ENCODE peak calls at places on chromosomes 11 and 22, in six cellular contexts. S, B, I, Z, R and V are unnamed samples.

GRCh38 chr11:109972181-109972715 is 120.9 kb upstream of the ZC3H12C start:
- DNase-seq in S (no peak), B (no peak), I (no peak), Z (no peak), R (no peak), V (no peak)

GRCh38 chr11:114896594-114896993 is 218.3 kb downstream of the NXPE2 start:
- DNase-seq in S (no peak), B (no peak), I (no peak), Z (no peak), R (no peak), V (no peak)

GRCh38 chr11:63489879-63490278 is 1.1 kb downstream of the PLAAT5 start:
- DNase-seq in S (no peak), B (no peak), I (no peak), Z (peak), R (no peak), V (no peak)

GRCh38 chr22:17369553-17370035 is 334 bp downstream of the CECR2 start:
- DNase-seq in S (peak), B (no peak), I (peak), Z (peak), R (peak), V (peak)

GRCh38 chr11:29458252-29458651 is 558.6 kb downstream of the KCNA4 start:
- DNase-seq in S (no peak), B (no peak), I (no peak), Z (no peak), R (no peak), V (no peak)

GRCh38 chr11:78166832-78167469 is 21.5 kb downstream of the KCTD21 start:
- DNase-seq in S (no peak), B (no peak), I (no peak), Z (no peak), R (no peak), V (no peak)

GRCh38 chr11:66467034-66467659 is 442 bp downstream of the PELI3 start:
- DNase-seq in S (peak), B (no peak), I (no peak), Z (peak), R (peak), V (peak)

GRCh38 chr11:47348859-47349258 is 3.6 kb downstream of the MYBPC3 start:
- DNase-seq in S (no peak), B (peak), I (peak), Z (no peak), R (no peak), V (peak)

GRCh38 chr11:121236115-121237001 is 56.2 kb upstream of the SC5D start:
- DNase-seq in S (no peak), B (no peak), I (no peak), Z (no peak), R (no peak), V (no peak)

GRCh38 chr11:66081505-66081904 is 11.4 kb downstream of the PACS1 start:
- DNase-seq in S (no peak), B (peak), I (no peak), Z (peak), R (no peak), V (peak)

GRCh38 chr11:14386081-14386480 is 27.1 kb upstream of the RRAS2 start:
- DNase-seq in S (no peak), B (no peak), I (no peak), Z (no peak), R (no peak), V (no peak)

GRCh38 chr11:46686886-46687810 is 13.3 kb downstream of the ARHGAP1 start:
- DNase-seq in S (peak), B (no peak), I (no peak), Z (no peak), R (no peak), V (no peak)

GRCh38 chr11:121557348-121557747 is 104.6 kb upstream of the SORL1-AS1 start:
- DNase-seq in S (no peak), B (peak), I (no peak), Z (no peak), R (no peak), V (peak)

GRCh38 chr11:93700830-93701229 is 39.3 kb downstream of the CEP295 start:
- DNase-seq in S (no peak), B (no peak), I (no peak), Z (no peak), R (no peak), V (no peak)

GRCh38 chr11:46065681-46066080 is 55.6 kb downstream of the PHF21A start:
- DNase-seq in S (no peak), B (no peak), I (no peak), Z (no peak), R (no peak), V (no peak)

GRCh38 chr11:3046190-3046589 is 11.0 kb downstream of the CARS1 start:
- DNase-seq in S (peak), B (no peak), I (no peak), Z (no peak), R (peak), V (no peak)

GRCh38 chr11:9019861-9020260 is 16.1 kb upstream of the NRIP3 start:
- DNase-seq in S (no peak), B (no peak), I (no peak), Z (no peak), R (no peak), V (no peak)

GRCh38 chr11:42407379-42407778 is 904.4 kb upstream of the API5 start:
- DNase-seq in S (no peak), B (peak), I (peak), Z (peak), R (no peak), V (no peak)

GRCh38 chr11:18987454-18988231 is 48.4 kb upstream of the MRGPRX1 start:
- DNase-seq in S (no peak), B (no peak), I (no peak), Z (no peak), R (no peak), V (no peak)

GRCh38 chr11:113023228-113023627 is 62.0 kb downstream of the NCAM1 start:
- DNase-seq in S (no peak), B (no peak), I (no peak), Z (no peak), R (no peak), V (no peak)

GRCh38 chr22:25334091-25334490 is 114.7 kb downstream of the CRYBB2 start:
- DNase-seq in S (no peak), B (peak), I (peak), Z (peak), R (peak), V (peak)

GRCh38 chr11:61102667-61103491 is 590 bp downstream of the CD5 start:
- DNase-seq in S (no peak), B (peak), I (no peak), Z (no peak), R (no peak), V (peak)

GRCh38 chr11:8777907-8778767 is 95.5 kb downstream of the RPL27A start:
- DNase-seq in S (no peak), B (no peak), I (no peak), Z (peak), R (peak), V (no peak)

GRCh38 chr11:44711113-44711512 is 15.6 kb upstream of the TSPAN18 start:
- DNase-seq in S (peak), B (no peak), I (peak), Z (no peak), R (no peak), V (no peak)

GRCh38 chr11:21944577-21944976 is 248.3 kb upstream of the ANO5 start:
- DNase-seq in S (no peak), B (no peak), I (no peak), Z (no peak), R (no peak), V (no peak)

GRCh38 chr22:45882881-45883810 is 93.8 kb downstream of the WNT7B start:
- DNase-seq in S (peak), B (no peak), I (no peak), Z (peak), R (no peak), V (no peak)
- TF ChIP-seq CTCF in S (no peak), B (no peak), I (no peak), Z (no peak), R (no peak), V (no peak)

GRCh38 chr11:125498521-125498920 is 2.5 kb upstream of the FEZ1 start:
- DNase-seq in S (no peak), B (no peak), I (no peak), Z (no peak), R (no peak), V (no peak)

GRCh38 chr11:125504580-125504979 is 8.5 kb upstream of the FEZ1 start:
- DNase-seq in S (no peak), B (no peak), I (no peak), Z (no peak), R (no peak), V (no peak)

GRCh38 chr11:125505518-125505917 is 9.5 kb upstream of the FEZ1 start:
- DNase-seq in S (no peak), B (no peak), I (no peak), Z (no peak), R (no peak), V (no peak)

GRCh38 chr11:125499563-125499962 is 3.5 kb upstream of the FEZ1 start:
- DNase-seq in S (no peak), B (no peak), I (no peak), Z (no peak), R (no peak), V (no peak)

GRCh38 chr11:125502198-125502597 is 6.1 kb upstream of the FEZ1 start:
- DNase-seq in S (no peak), B (no peak), I (no peak), Z (no peak), R (no peak), V (no peak)
- TF ChIP-seq CTCF in S (no peak), B (no peak), I (no peak), Z (no peak), R (no peak), V (no peak)

GRCh38 chr11:57700425-57700824 is 11.6 kb downstream of the MED19 start:
- DNase-seq in S (no peak), B (no peak), I (no peak), Z (no peak), R (no peak), V (no peak)
- TF ChIP-seq CTCF in S (no peak), B (no peak), I (no peak), Z (no peak), R (no peak), V (no peak)

DNA sequence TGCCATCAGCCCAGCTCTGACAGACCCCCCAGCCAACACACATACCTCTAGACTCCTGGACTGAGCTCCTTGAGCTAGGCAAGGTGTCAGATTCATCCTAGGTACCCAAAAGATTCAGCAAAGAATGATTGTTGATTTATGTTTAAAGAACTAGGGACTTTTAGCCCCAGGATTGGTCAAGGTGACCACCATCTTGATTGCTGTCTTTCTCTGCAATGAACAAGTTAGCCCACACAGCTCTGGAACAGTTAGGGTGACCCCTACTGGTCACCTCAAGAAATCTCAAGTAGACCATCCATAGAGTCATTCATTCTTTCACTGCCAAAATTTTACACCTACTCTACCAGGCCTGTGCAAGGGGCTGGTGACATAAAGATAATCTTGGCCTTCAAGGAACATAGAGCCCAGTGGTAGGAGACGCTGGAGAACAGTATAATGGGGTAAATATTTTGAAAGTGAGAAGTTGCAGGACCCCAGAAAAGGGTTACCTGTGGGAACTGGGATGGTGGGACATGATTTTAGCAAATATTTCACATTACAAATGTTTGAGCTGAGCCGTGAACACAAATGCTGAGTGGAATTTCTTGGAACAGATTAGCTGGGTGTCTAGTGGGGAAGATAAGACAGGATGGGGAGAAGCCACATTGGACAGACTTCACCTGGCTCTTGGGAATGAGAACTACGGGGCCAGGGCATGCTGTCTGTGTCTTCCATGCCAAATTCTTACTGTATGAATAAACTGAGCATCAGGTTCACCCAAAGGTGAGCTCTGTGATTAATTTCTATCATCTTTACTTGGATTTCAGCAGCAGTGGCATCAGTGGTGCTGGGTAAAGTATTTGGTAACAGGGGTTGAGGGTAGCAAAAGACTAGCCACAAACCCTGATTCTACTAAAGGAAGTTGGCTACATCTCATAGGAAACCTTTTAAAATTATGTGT is 39.1 kb downstream of the IRAG1 start:
- DNase-seq in S (no peak), B (peak), I (no peak), Z (peak), R (no peak), V (peak)
- TF ChIP-seq CTCF in S (peak), B (peak), I (peak), Z (peak), R (peak), V (peak)

GRCh38 chr11:123684601-123685000 is 30.2 kb upstream of the SCN3B start:
- DNase-seq in S (no peak), B (no peak), I (no peak), Z (no peak), R (no peak), V (no peak)
- TF ChIP-seq CTCF in S (no peak), B (no peak), I (no peak), Z (no peak), R (no peak), V (no peak)